ENCODE peak calls at places on chromosome 22, in seven cellular contexts. K is kidney, V is astrocyte of the spinal cord, M is stomach, Y is cardiac fibroblast, J is GM13976, R is AG04450. T is an unnamed sample.

GRCh38 chr22:48366056-48366455 is 1461.6 kb downstream of the BRD1 start:
- DNase-seq in M (no peak), K (no peak), R (no peak), V (no peak), J (no peak), Y (no peak), T (no peak)

GRCh38 chr22:23888615-23889401 is 5.4 kb upstream of the MIF start:
- DNase-seq in Y (peak), M (no peak), K (no peak), J (no peak), V (peak), R (no peak), T (no peak)

GRCh38 chr22:23180893-23181762 is 819 bp downstream of the BCR start:
- DNase-seq in M (no peak), V (no peak), K (peak), R (no peak), J (peak), Y (no peak), T (peak)

GRCh38 chr22:36332623-36333331 is 55.0 kb downstream of the MYH9 start:
- DNase-seq in J (peak), R (no peak), K (no peak), Y (peak), M (peak), V (peak), T (peak)

GRCh38 chr22:43707650-43708049 is 104.5 kb downstream of the EFCAB6 start:
- DNase-seq in R (no peak), Y (no peak), K (no peak), M (no peak), J (no peak), V (no peak), T (no peak)

GRCh38 chr22:46934746-46935491 is 172.5 kb downstream of the TBC1D22A start:
- DNase-seq in R (peak), J (peak), M (no peak), V (peak), Y (peak), K (no peak), T (peak)

GRCh38 chr22:42930810-42931420 is 73.8 kb upstream of the ARFGAP3 start:
- DNase-seq in V (no peak), Y (no peak), K (no peak), J (no peak), M (no peak), R (no peak), T (peak)

GRCh38 chr22:48481748-48482147 is 1345.9 kb downstream of the BRD1 start:
- DNase-seq in Y (no peak), R (no peak), M (no peak), V (no peak), J (no peak), K (no peak), T (no peak)

GRCh38 chr22:29727248-29727551 is 7.4 kb downstream of the CABP7 start:
- DNase-seq in M (peak), K (no peak), J (peak), Y (peak), R (no peak), V (no peak), T (no peak)

GRCh38 chr22:17842386-17842785 is 68.1 kb upstream of the BID start:
- DNase-seq in J (no peak), V (no peak), R (no peak), M (peak), K (no peak), Y (no peak), T (no peak)

GRCh38 chr22:48705917-48706605 is 1121.6 kb downstream of the BRD1 start:
- DNase-seq in K (peak), J (no peak), R (no peak), V (no peak), Y (no peak), M (no peak), T (no peak)

DNA sequence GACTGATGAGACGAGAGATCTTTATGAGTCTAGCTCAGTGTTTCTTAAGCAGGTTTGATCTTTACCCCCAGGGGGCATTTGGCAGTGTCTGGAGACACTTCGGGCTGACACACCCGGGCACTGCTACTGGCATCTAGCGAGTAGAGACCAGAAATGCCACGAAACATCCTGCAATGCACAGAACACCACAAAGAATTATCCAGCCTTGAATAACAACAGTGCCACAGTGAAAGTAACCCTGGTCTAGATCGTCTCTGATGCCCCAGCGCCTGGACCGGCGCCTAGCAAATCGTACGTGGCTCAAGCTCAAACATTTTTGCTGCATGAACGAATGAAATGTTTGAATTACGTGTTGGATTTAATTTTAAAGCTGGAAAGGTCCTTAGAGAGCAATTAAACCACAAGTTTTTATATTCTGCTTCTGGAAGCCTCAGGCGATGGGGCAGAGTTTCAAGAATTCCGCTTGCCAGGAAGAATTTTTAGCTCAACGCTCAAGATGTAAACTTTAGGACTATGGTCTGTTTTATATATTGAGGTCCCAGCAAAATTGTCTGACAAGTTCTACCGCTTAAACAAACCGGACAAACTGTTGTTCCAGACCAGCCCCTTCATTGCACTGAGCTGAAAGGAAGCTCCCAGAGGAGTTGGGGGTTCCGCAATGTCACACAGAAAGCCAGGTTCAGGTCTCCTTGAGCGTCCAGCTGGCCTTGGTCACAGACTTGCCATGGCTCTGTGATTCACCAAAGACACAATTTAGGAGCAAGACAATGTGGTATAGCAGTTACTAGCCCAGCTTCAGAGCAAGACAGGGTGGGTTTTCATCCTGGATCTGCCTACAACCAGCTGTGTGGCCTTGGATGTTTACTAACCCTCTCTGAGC is 44.2 kb upstream of the SMTN start:
- DNase-seq in K (peak), R (no peak), J (no peak), V (no peak), Y (peak), M (no peak), T (no peak)
- TF ChIP-seq CTCF in K (no peak), R (peak), J (no peak), V (no peak), Y (peak), M (no peak), T (no peak)

GRCh38 chr22:38124236-38124974 is 13.9 kb upstream of the BAIAP2L2 start:
- DNase-seq in M (no peak), K (peak), V (no peak), R (no peak), Y (no peak), J (no peak), T (no peak)
- TF ChIP-seq CTCF in M (no peak), K (no peak), V (no peak), R (no peak), Y (no peak), J (no peak), T (no peak)

GRCh38 chr22:50622723-50623327 is 5.1 kb downstream of the ARSA start:
- DNase-seq in J (no peak), M (peak), K (peak), Y (no peak), V (no peak), R (no peak), T (no peak)
- TF ChIP-seq CTCF in J (no peak), M (no peak), K (no peak), Y (no peak), V (no peak), R (no peak), T (no peak)

DNA sequence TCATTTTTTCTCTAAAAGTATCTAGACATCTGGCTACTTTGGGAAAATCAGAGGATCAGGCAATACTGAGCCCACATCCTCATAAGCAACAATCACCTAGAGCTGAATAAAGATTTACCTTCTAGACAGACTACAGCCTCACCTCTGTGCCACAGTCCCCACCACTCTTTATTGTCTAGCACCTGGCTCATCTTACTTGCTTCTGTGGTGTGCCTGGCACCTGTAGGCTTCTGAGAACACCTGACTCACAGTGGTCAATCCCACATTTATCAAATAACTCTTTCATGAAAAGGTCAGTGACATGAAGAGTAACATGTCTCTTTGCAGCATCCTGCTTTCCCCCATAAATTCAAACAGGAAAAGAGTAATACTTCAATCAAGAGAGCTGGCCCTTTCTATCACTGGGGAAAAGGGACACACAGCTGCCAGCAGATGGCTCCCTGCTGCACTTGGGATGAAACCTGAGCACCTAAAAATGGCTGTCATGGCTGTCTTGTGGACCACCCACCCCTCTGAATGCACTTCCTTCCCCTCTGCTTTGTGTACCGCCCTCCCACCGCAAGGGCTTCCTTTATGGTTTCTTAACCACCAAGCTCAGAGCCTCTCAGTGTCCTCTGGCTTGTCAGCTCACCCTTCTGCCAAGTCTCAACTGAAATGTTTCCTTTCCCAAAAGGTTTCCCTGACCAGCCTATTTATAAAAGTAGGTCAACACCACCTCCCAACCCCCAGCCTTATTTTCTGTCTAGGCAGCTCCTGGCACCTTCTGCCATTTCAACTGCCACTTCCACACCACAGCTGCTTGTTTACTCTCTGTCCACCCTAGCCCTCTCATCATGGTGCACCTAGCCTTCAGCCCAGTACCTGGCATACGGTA is 9.3 kb downstream of the TFIP11 start:
- DNase-seq in K (no peak), J (peak), Y (peak), M (peak), V (peak), R (no peak), T (peak)
- TF ChIP-seq CTCF in K (peak), J (peak), Y (peak), M (no peak), V (peak), R (peak), T (peak)

T was measured in GM06990.